ENCODE peak calls at places on chromosomes 5 and 9, in five cellular contexts. F is NCI-H1105; H is T-helper 2 cell; Q is activated naive CD4-positive, alpha-beta T cell treated with anti-CD3 and anti-CD28 coated beads for 36 hours; G is Daoy. O is an unnamed sample.

GRCh38 chr9:101477736-101478135 is 42.2 kb upstream of the ALDOB start:
- DNase-seq in F (no peak), Q (no peak), G (peak; percentile 67), H (no peak), O (peak; percentile 18)

GRCh38 chr9:99087462-99087861 is 17.5 kb upstream of the TGFBR1 start:
- DNase-seq in F (no peak), G (no peak), Q (no peak), H (no peak), O (no peak)

GRCh38 chr9:132247942-132248341 is 86.1 kb downstream of the NTNG2 start:
- DNase-seq in Q (no peak), G (no peak), F (no peak), H (no peak), O (no peak)

GRCh38 chr5:135140805-135141204 is 106.8 kb upstream of the PITX1 start:
- DNase-seq in H (no peak), Q (no peak), G (peak; percentile 93), F (no peak), O (peak; percentile 91)

GRCh38 chr5:88890070-88890781 is 7.2 kb upstream of the MEF2C start:
- DNase-seq in F (no peak), H (no peak), G (no peak), Q (no peak), O (no peak)

GRCh38 chr5:175384724-175385552 is 59.0 kb downstream of the DRD1 start:
- DNase-seq in H (no peak), G (no peak), Q (no peak), F (no peak), O (no peak)

GRCh38 chr9:8855046-8855445 is 1055.5 kb upstream of the DMAC1 start:
- DNase-seq in F (peak; percentile 21), G (no peak), Q (no peak), H (no peak), O (peak; percentile 8)

GRCh38 chr5:42811591-42812392 is at the start of gene SELENOP:
- DNase-seq in F (peak; percentile 57), Q (no peak), H (no peak), G (no peak), O (no peak)

GRCh38 chr5:79547429-79547822 is 33.5 kb upstream of the HOMER1 start:
- DNase-seq in G (no peak), Q (no peak), H (no peak), F (no peak), O (no peak)

GRCh38 chr9:98635374-98635773 is 73.4 kb downstream of the GABBR2 start:
- DNase-seq in H (no peak), G (peak; percentile 48), F (no peak), Q (no peak), O (no peak)

GRCh38 chr5:151958111-151958510 is 33.5 kb upstream of the GLRA1 start:
- DNase-seq in G (no peak), F (no peak), H (no peak), Q (no peak), O (no peak)

GRCh38 chr9:26053954-26054353 is 375.7 kb upstream of the TUSC1 start:
- DNase-seq in Q (no peak), F (no peak), G (no peak), H (no peak), O (no peak)

GRCh38 chr9:37324691-37325490 is 97.6 kb upstream of the GRHPR start:
- DNase-seq in H (no peak), Q (no peak), F (peak; percentile 55), G (no peak), O (no peak)

GRCh38 chr9:76451234-76451633 is 7.7 kb upstream of the GCNT1 start:
- DNase-seq in H (no peak), G (peak; percentile 74), F (no peak), Q (no peak), O (peak; percentile 25)

GRCh38 chr9:106713206-106713605 is 149.8 kb upstream of the ZNF462 start:
- DNase-seq in G (no peak), Q (no peak), F (no peak), H (no peak), O (no peak)

GRCh38 chr5:135739383-135739961 is 95.0 kb upstream of the SLC25A48 start:
- DNase-seq in H (no peak), F (no peak), G (no peak), Q (no peak), O (no peak)

GRCh38 chr9:134320916-134321570 is 5.2 kb upstream of the RXRA start:
- DNase-seq in H (no peak), G (no peak), F (no peak), Q (no peak), O (no peak)

GRCh38 chr9:27749838-27750237 is 176.6 kb upstream of the C9orf72 start:
- DNase-seq in Q (no peak), H (no peak), G (no peak), F (no peak), O (no peak)

GRCh38 chr5:136457390-136458094 is 92.2 kb upstream of the TRPC7 start:
- DNase-seq in H (no peak), G (no peak), F (peak; percentile 81), Q (no peak), O (no peak)